ENCODE peak calls at places on chromosomes 2 and 18, in nine cellular contexts. One of them, this sample, is unnamed.

GRCh38 chr2:144925886-144926285 is 406.0 kb upstream of the ZEB2 start:
- DNase-seq in fibroblast of lung: no peak
- DNase-seq in K562: no peak
- DNase-seq in AG04450: no peak
- DNase-seq in stomach: no peak
- DNase-seq in epithelial cell of esophagus: no peak
- DNase-seq in adrenal gland: no peak
- DNase-seq in BE2C: no peak
- DNase-seq in pancreas: no peak
- DNase-seq in this sample: no peak

GRCh38 chr18:10193446-10193845 is 261.0 kb upstream of the APCDD1 start:
- DNase-seq in fibroblast of lung: no peak
- DNase-seq in K562: no peak
- DNase-seq in AG04450: no peak
- DNase-seq in stomach: no peak
- DNase-seq in epithelial cell of esophagus: no peak
- DNase-seq in adrenal gland: no peak
- DNase-seq in BE2C: no peak
- DNase-seq in pancreas: no peak
- DNase-seq in this sample: no peak

GRCh38 chr2:69013123-69013836 is at the start of gene ANTXR1:
- DNase-seq in fibroblast of lung: peak
- DNase-seq in K562: peak
- DNase-seq in AG04450: peak
- DNase-seq in stomach: peak
- DNase-seq in epithelial cell of esophagus: peak
- DNase-seq in adrenal gland: peak
- DNase-seq in BE2C: peak
- DNase-seq in pancreas: peak
- DNase-seq in this sample: peak

GRCh38 chr2:195322324-195322723 is 334.7 kb upstream of the SLC39A10 start:
- DNase-seq in fibroblast of lung: no peak
- DNase-seq in K562: peak
- DNase-seq in AG04450: no peak
- DNase-seq in stomach: no peak
- DNase-seq in epithelial cell of esophagus: no peak
- DNase-seq in adrenal gland: peak
- DNase-seq in BE2C: peak
- DNase-seq in pancreas: no peak
- DNase-seq in this sample: no peak

GRCh38 chr2:23616630-23617029 is 231.7 kb downstream of the KLHL29 start:
- DNase-seq in fibroblast of lung: no peak
- DNase-seq in K562: no peak
- DNase-seq in AG04450: no peak
- DNase-seq in stomach: no peak
- DNase-seq in epithelial cell of esophagus: no peak
- DNase-seq in adrenal gland: no peak
- DNase-seq in BE2C: peak
- DNase-seq in pancreas: no peak
- DNase-seq in this sample: no peak

GRCh38 chr2:236584521-236585384 is 15.1 kb downstream of the ACKR3 start:
- DNase-seq in fibroblast of lung: no peak
- DNase-seq in K562: no peak
- DNase-seq in AG04450: no peak
- DNase-seq in stomach: peak
- DNase-seq in epithelial cell of esophagus: no peak
- DNase-seq in adrenal gland: no peak
- DNase-seq in BE2C: no peak
- DNase-seq in pancreas: no peak
- DNase-seq in this sample: no peak

GRCh38 chr2:55923091-55923977 is at the start of gene EFEMP1:
- DNase-seq in fibroblast of lung: peak
- DNase-seq in K562: no peak
- DNase-seq in AG04450: no peak
- DNase-seq in stomach: peak
- DNase-seq in epithelial cell of esophagus: peak
- DNase-seq in adrenal gland: peak
- DNase-seq in BE2C: peak
- DNase-seq in pancreas: peak
- DNase-seq in this sample: peak

GRCh38 chr2:177622516-177622915 is 229.9 kb downstream of the AGPS start:
- DNase-seq in fibroblast of lung: no peak
- DNase-seq in K562: no peak
- DNase-seq in AG04450: no peak
- DNase-seq in stomach: no peak
- DNase-seq in epithelial cell of esophagus: no peak
- DNase-seq in adrenal gland: no peak
- DNase-seq in BE2C: no peak
- DNase-seq in pancreas: no peak
- DNase-seq in this sample: no peak

GRCh38 chr18:35588995-35589394 is 7.5 kb downstream of the GALNT1 start:
- DNase-seq in fibroblast of lung: no peak
- DNase-seq in K562: peak
- DNase-seq in AG04450: no peak
- DNase-seq in stomach: no peak
- DNase-seq in epithelial cell of esophagus: peak
- DNase-seq in adrenal gland: no peak
- DNase-seq in BE2C: no peak
- DNase-seq in pancreas: no peak
- DNase-seq in this sample: no peak

GRCh38 chr2:96315400-96316071 is 9.6 kb upstream of the ITPRIPL1 start:
- DNase-seq in fibroblast of lung: no peak
- DNase-seq in K562: no peak
- DNase-seq in AG04450: no peak
- DNase-seq in stomach: no peak
- DNase-seq in epithelial cell of esophagus: peak
- DNase-seq in adrenal gland: no peak
- DNase-seq in BE2C: no peak
- DNase-seq in pancreas: no peak
- DNase-seq in this sample: peak

GRCh38 chr2:234446404-234447076 is 50.3 kb downstream of the ARL4C start:
- DNase-seq in fibroblast of lung: no peak
- DNase-seq in K562: no peak
- DNase-seq in AG04450: no peak
- DNase-seq in stomach: peak
- DNase-seq in epithelial cell of esophagus: peak
- DNase-seq in adrenal gland: peak
- DNase-seq in BE2C: no peak
- DNase-seq in pancreas: no peak
- DNase-seq in this sample: no peak

GRCh38 chr2:85772019-85772745 is 18.4 kb downstream of the ATOH8 start:
- DNase-seq in fibroblast of lung: peak
- DNase-seq in K562: no peak
- DNase-seq in AG04450: peak
- DNase-seq in stomach: peak
- DNase-seq in epithelial cell of esophagus: peak
- DNase-seq in adrenal gland: peak
- DNase-seq in BE2C: peak
- DNase-seq in pancreas: peak
- DNase-seq in this sample: peak

GRCh38 chr18:12327510-12328178 is 19.6 kb downstream of the TUBB6 start:
- DNase-seq in fibroblast of lung: peak
- DNase-seq in K562: peak
- DNase-seq in AG04450: no peak
- DNase-seq in stomach: peak
- DNase-seq in epithelial cell of esophagus: peak
- DNase-seq in adrenal gland: peak
- DNase-seq in BE2C: peak
- DNase-seq in pancreas: peak
- DNase-seq in this sample: peak

GRCh38 chr2:23698733-23699391 is 228.1 kb downstream of the ATAD2B start:
- DNase-seq in fibroblast of lung: peak
- DNase-seq in K562: no peak
- DNase-seq in AG04450: no peak
- DNase-seq in stomach: no peak
- DNase-seq in epithelial cell of esophagus: no peak
- DNase-seq in adrenal gland: peak
- DNase-seq in BE2C: peak
- DNase-seq in pancreas: no peak
- DNase-seq in this sample: peak

GRCh38 chr18:48129621-48130082 is 199.2 kb upstream of the SMAD2 start:
- DNase-seq in fibroblast of lung: no peak
- DNase-seq in K562: no peak
- DNase-seq in AG04450: no peak
- DNase-seq in stomach: no peak
- DNase-seq in epithelial cell of esophagus: no peak
- DNase-seq in adrenal gland: no peak
- DNase-seq in BE2C: no peak
- DNase-seq in pancreas: no peak
- DNase-seq in this sample: no peak

GRCh38 chr2:17976871-17977746 is 98.6 kb downstream of the KCNS3 start:
- DNase-seq in fibroblast of lung: peak
- DNase-seq in K562: no peak
- DNase-seq in AG04450: peak
- DNase-seq in stomach: no peak
- DNase-seq in epithelial cell of esophagus: peak
- DNase-seq in adrenal gland: no peak
- DNase-seq in BE2C: no peak
- DNase-seq in pancreas: no peak
- DNase-seq in this sample: peak

GRCh38 chr18:33495278-33495677 is 54.8 kb upstream of the CCDC178 start:
- DNase-seq in fibroblast of lung: peak
- DNase-seq in K562: peak
- DNase-seq in AG04450: no peak
- DNase-seq in stomach: no peak
- DNase-seq in epithelial cell of esophagus: peak
- DNase-seq in adrenal gland: no peak
- DNase-seq in BE2C: peak
- DNase-seq in pancreas: no peak
- DNase-seq in this sample: peak
- TF ChIP-seq CTCF in fibroblast of lung: peak
- TF ChIP-seq CTCF in K562: peak
- TF ChIP-seq CTCF in AG04450: peak
- TF ChIP-seq CTCF in stomach: peak
- TF ChIP-seq CTCF in epithelial cell of esophagus: peak
- TF ChIP-seq CTCF in adrenal gland: peak
- TF ChIP-seq CTCF in BE2C: peak
- TF ChIP-seq CTCF in pancreas: no peak
- TF ChIP-seq CTCF in this sample: peak

DNA sequence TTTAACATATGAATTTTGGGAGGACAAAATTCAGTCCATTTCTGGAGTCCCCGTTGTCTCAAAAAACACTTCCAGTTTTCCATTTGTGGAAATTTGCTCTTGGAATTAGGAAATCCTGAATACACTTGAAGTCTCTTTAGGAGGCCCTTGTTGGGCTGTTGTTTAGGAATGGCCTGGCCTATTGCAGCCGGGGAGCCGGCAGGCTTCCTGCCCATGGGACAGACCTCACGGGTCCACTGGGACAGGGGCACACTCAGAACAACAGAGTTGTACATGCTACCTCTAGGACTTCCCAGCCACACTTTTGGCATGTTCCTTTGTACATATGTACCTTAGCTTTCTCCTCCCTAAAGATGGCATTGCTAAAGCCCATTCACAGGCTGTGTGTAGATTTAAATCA is 57.3 kb downstream of the ACOXL start:
- DNase-seq in fibroblast of lung: no peak
- DNase-seq in K562: no peak
- DNase-seq in AG04450: no peak
- DNase-seq in stomach: no peak
- DNase-seq in epithelial cell of esophagus: no peak
- DNase-seq in adrenal gland: no peak
- DNase-seq in BE2C: no peak
- DNase-seq in pancreas: no peak
- DNase-seq in this sample: no peak
- H3K4me3 ChIP-seq in fibroblast of lung: no peak
- H3K4me3 ChIP-seq in K562: no peak
- H3K4me3 ChIP-seq in AG04450: no peak
- H3K4me3 ChIP-seq in stomach: no peak
- H3K4me3 ChIP-seq in epithelial cell of esophagus: no peak
- H3K4me3 ChIP-seq in adrenal gland: no peak
- H3K4me3 ChIP-seq in BE2C: no peak
- H3K4me3 ChIP-seq in pancreas: no peak
- H3K4me3 ChIP-seq in this sample: no peak

DNA sequence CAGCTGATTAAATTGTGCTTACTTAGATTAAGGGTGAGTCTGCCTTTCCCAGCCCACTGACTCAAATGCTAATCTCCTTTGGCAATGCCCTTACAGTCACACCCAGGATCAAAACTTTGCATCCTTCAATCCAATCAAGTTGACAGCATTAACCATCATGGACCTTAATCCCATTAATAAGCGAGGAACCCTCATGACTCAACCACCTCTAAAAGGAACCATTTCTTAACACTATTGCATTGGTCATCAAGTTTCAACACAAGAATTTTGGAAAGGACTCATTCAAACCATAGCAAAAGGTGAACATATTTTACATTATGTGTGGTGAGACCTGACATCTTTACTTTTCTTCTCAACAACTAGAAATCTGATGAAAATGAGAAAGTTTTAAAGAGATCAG is 187.0 kb downstream of the OSR1 start:
- DNase-seq in fibroblast of lung: no peak
- DNase-seq in K562: no peak
- DNase-seq in AG04450: no peak
- DNase-seq in stomach: no peak
- DNase-seq in epithelial cell of esophagus: peak
- DNase-seq in adrenal gland: no peak
- DNase-seq in BE2C: no peak
- DNase-seq in pancreas: no peak
- DNase-seq in this sample: no peak
- TF ChIP-seq CTCF in fibroblast of lung: no peak
- TF ChIP-seq CTCF in K562: no peak
- TF ChIP-seq CTCF in AG04450: no peak
- TF ChIP-seq CTCF in stomach: no peak
- TF ChIP-seq CTCF in epithelial cell of esophagus: no peak
- TF ChIP-seq CTCF in adrenal gland: no peak
- TF ChIP-seq CTCF in BE2C: no peak
- TF ChIP-seq CTCF in pancreas: no peak
- TF ChIP-seq CTCF in this sample: no peak

GRCh38 chr2:190407662-190408537 is at the start of gene MFSD6:
- DNase-seq in fibroblast of lung: no peak
- DNase-seq in K562: peak
- DNase-seq in AG04450: no peak
- DNase-seq in stomach: peak
- DNase-seq in epithelial cell of esophagus: peak
- DNase-seq in adrenal gland: peak
- DNase-seq in BE2C: peak
- DNase-seq in pancreas: peak
- DNase-seq in this sample: no peak

GRCh38 chr2:190407246-190407661 is 901 bp upstream of the MFSD6 start:
- DNase-seq in fibroblast of lung: no peak
- DNase-seq in K562: no peak
- DNase-seq in AG04450: no peak
- DNase-seq in stomach: no peak
- DNase-seq in epithelial cell of esophagus: no peak
- DNase-seq in adrenal gland: no peak
- DNase-seq in BE2C: no peak
- DNase-seq in pancreas: no peak
- DNase-seq in this sample: no peak

GRCh38 chr2:190410171-190410570 is 2.0 kb downstream of the MFSD6 start:
- DNase-seq in fibroblast of lung: no peak
- DNase-seq in K562: no peak
- DNase-seq in AG04450: no peak
- DNase-seq in stomach: no peak
- DNase-seq in epithelial cell of esophagus: no peak
- DNase-seq in adrenal gland: no peak
- DNase-seq in BE2C: no peak
- DNase-seq in pancreas: no peak
- DNase-seq in this sample: no peak

GRCh38 chr2:190408538-190409271 is 550 bp downstream of the MFSD6 start:
- DNase-seq in fibroblast of lung: no peak
- DNase-seq in K562: peak
- DNase-seq in AG04450: no peak
- DNase-seq in stomach: peak
- DNase-seq in epithelial cell of esophagus: peak
- DNase-seq in adrenal gland: peak
- DNase-seq in BE2C: peak
- DNase-seq in pancreas: peak
- DNase-seq in this sample: no peak

GRCh38 chr2:190409616-190410015 is 1.5 kb downstream of the MFSD6 start:
- DNase-seq in fibroblast of lung: no peak
- DNase-seq in K562: no peak
- DNase-seq in AG04450: no peak
- DNase-seq in stomach: no peak
- DNase-seq in epithelial cell of esophagus: no peak
- DNase-seq in adrenal gland: no peak
- DNase-seq in BE2C: no peak
- DNase-seq in pancreas: no peak
- DNase-seq in this sample: no peak
- H3K4me3 ChIP-seq in fibroblast of lung: no peak
- H3K4me3 ChIP-seq in K562: no peak
- H3K4me3 ChIP-seq in AG04450: no peak
- H3K4me3 ChIP-seq in stomach: peak
- H3K4me3 ChIP-seq in epithelial cell of esophagus: peak
- H3K4me3 ChIP-seq in adrenal gland: no peak
- H3K4me3 ChIP-seq in BE2C: peak
- H3K4me3 ChIP-seq in pancreas: no peak
- H3K4me3 ChIP-seq in this sample: no peak